ENCODE peak calls at places on chromosomes 5 and 9, in six cellular contexts. F, J, Q, K, A and W are unnamed samples.

GRCh38 chr5:80370394-80370793 is 37.5 kb upstream of the ZFYVE16 start:
- DNase-seq in Q (no peak), A (no peak), K (no peak), F (no peak), J (no peak), W (no peak)

GRCh38 chr9:4567601-4568000 is 77.3 kb downstream of the SLC1A1 start:
- DNase-seq in A (no peak), F (no peak), J (no peak), K (no peak), Q (no peak), W (no peak)

GRCh38 chr5:60597570-60597969 is 102.4 kb downstream of the DEPDC1B start:
- DNase-seq in A (no peak), K (no peak), Q (no peak), J (no peak), F (no peak), W (no peak)

GRCh38 chr9:131693651-131694597 is 46.0 kb downstream of the RAPGEF1 start:
- DNase-seq in K (no peak), A (no peak), F (no peak), J (no peak), Q (no peak), W (no peak)

GRCh38 chr5:57753446-57753845 is 270.8 kb upstream of the ACTBL2 start:
- DNase-seq in Q (no peak), K (no peak), F (no peak), J (no peak), A (no peak), W (no peak)

GRCh38 chr5:130912088-130912487 is 253.0 kb downstream of the HINT1 start:
- DNase-seq in Q (no peak), J (no peak), F (no peak), K (no peak), A (no peak), W (no peak)

GRCh38 chr5:56615750-56616149 is 199.6 kb upstream of the MAP3K1 start:
- DNase-seq in J (no peak), K (no peak), F (no peak), A (no peak), Q (no peak), W (no peak)

GRCh38 chr5:92518318-92518913 is 1062.6 kb downstream of the NR2F1-AS1 start:
- DNase-seq in F (no peak), Q (peak), A (no peak), K (peak), J (peak), W (peak)

GRCh38 chr5:177389368-177390169 is 5.3 kb downstream of the SLC34A1 start:
- DNase-seq in A (peak), K (peak), F (no peak), Q (peak), J (peak), W (peak)

GRCh38 chr9:116308070-116308469 is 154.5 kb downstream of the PAPPA start:
- DNase-seq in F (no peak), A (no peak), Q (no peak), J (no peak), K (no peak), W (no peak)

GRCh38 chr5:14266686-14267085 is 123.5 kb downstream of the TRIO start:
- DNase-seq in J (no peak), Q (no peak), A (no peak), F (no peak), K (no peak), W (no peak)

GRCh38 chr5:96159076-96159475 is 197.4 kb upstream of the ELL2 start:
- DNase-seq in Q (no peak), F (no peak), K (no peak), A (no peak), J (no peak), W (no peak)